ENCODE peak calls at places on chromosomes 4 and X, in five cellular contexts. One of them, this sample, is unnamed.

GRCh38 chr4:3362431-3363287 is 69.8 kb downstream of the RGS12 start:
- DNase-seq in T1000: no peak
- DNase-seq in mucosa of descending colon: no peak
- DNase-seq in hepatocyte: no peak
- DNase-seq in activated CD4-positive, CD25-positive, alpha-beta regulatory T cell: no peak
- DNase-seq in this sample: no peak

GRCh38 chrX:39438603-39439602 is 637.6 kb downstream of the MID1IP1 start:
- DNase-seq in T1000: no peak
- DNase-seq in mucosa of descending colon: no peak
- DNase-seq in hepatocyte: no peak
- DNase-seq in activated CD4-positive, CD25-positive, alpha-beta regulatory T cell: no peak
- DNase-seq in this sample: no peak

GRCh38 chr4:22522206-22522605 is 6.3 kb upstream of the ADGRA3 start:
- DNase-seq in T1000: no peak
- DNase-seq in mucosa of descending colon: no peak
- DNase-seq in hepatocyte: no peak
- DNase-seq in activated CD4-positive, CD25-positive, alpha-beta regulatory T cell: no peak
- DNase-seq in this sample: no peak

GRCh38 chr4:153934689-153935017 is 145.8 kb upstream of the SFRP2 start:
- DNase-seq in T1000: no peak
- DNase-seq in mucosa of descending colon: no peak
- DNase-seq in hepatocyte: no peak
- DNase-seq in activated CD4-positive, CD25-positive, alpha-beta regulatory T cell: no peak
- DNase-seq in this sample: no peak

GRCh38 chr4:150237110-150237852 is 159.0 kb downstream of the DCLK2 start:
- DNase-seq in T1000: no peak
- DNase-seq in mucosa of descending colon: no peak
- DNase-seq in hepatocyte: peak
- DNase-seq in activated CD4-positive, CD25-positive, alpha-beta regulatory T cell: no peak
- DNase-seq in this sample: no peak

GRCh38 chrX:13495232-13495631 is 74.2 kb upstream of the EGFL6 start:
- DNase-seq in T1000: no peak
- DNase-seq in mucosa of descending colon: no peak
- DNase-seq in hepatocyte: no peak
- DNase-seq in activated CD4-positive, CD25-positive, alpha-beta regulatory T cell: no peak
- DNase-seq in this sample: no peak

GRCh38 chr4:153987291-153987690 is 198.4 kb upstream of the SFRP2 start:
- DNase-seq in T1000: no peak
- DNase-seq in mucosa of descending colon: no peak
- DNase-seq in hepatocyte: no peak
- DNase-seq in activated CD4-positive, CD25-positive, alpha-beta regulatory T cell: no peak
- DNase-seq in this sample: no peak

GRCh38 chr4:121698119-121698732 is 1.4 kb upstream of the ANXA5 start:
- DNase-seq in T1000: no peak
- DNase-seq in mucosa of descending colon: no peak
- DNase-seq in hepatocyte: no peak
- DNase-seq in activated CD4-positive, CD25-positive, alpha-beta regulatory T cell: no peak
- DNase-seq in this sample: no peak

GRCh38 chr4:87896020-87896621 is 63.4 kb downstream of the MEPE start:
- DNase-seq in T1000: peak
- DNase-seq in mucosa of descending colon: no peak
- DNase-seq in hepatocyte: no peak
- DNase-seq in activated CD4-positive, CD25-positive, alpha-beta regulatory T cell: no peak
- DNase-seq in this sample: no peak

GRCh38 chr4:1072830-1073446 is 40.4 kb downstream of the RNF212 start:
- DNase-seq in T1000: no peak
- DNase-seq in mucosa of descending colon: peak
- DNase-seq in hepatocyte: peak
- DNase-seq in activated CD4-positive, CD25-positive, alpha-beta regulatory T cell: peak
- DNase-seq in this sample: peak

GRCh38 chr4:17189322-17189721 is 290.9 kb upstream of the LDB2 start:
- DNase-seq in T1000: no peak
- DNase-seq in mucosa of descending colon: no peak
- DNase-seq in hepatocyte: peak
- DNase-seq in activated CD4-positive, CD25-positive, alpha-beta regulatory T cell: no peak
- DNase-seq in this sample: peak

GRCh38 chr4:122249357-122249756 is 97.2 kb downstream of the BLTP1 start:
- DNase-seq in T1000: no peak
- DNase-seq in mucosa of descending colon: no peak
- DNase-seq in hepatocyte: no peak
- DNase-seq in activated CD4-positive, CD25-positive, alpha-beta regulatory T cell: no peak
- DNase-seq in this sample: no peak

GRCh38 chr4:57136281-57136680 is 26.1 kb upstream of the IGFBP7 start:
- DNase-seq in T1000: no peak
- DNase-seq in mucosa of descending colon: no peak
- DNase-seq in hepatocyte: no peak
- DNase-seq in activated CD4-positive, CD25-positive, alpha-beta regulatory T cell: no peak
- DNase-seq in this sample: no peak

GRCh38 chr4:111546881-111547280 is 598.4 kb upstream of the FAM241A start:
- DNase-seq in T1000: no peak
- DNase-seq in mucosa of descending colon: no peak
- DNase-seq in hepatocyte: no peak
- DNase-seq in activated CD4-positive, CD25-positive, alpha-beta regulatory T cell: no peak
- DNase-seq in this sample: no peak

GRCh38 chr4:105990933-105991332 is 95.7 kb downstream of the NPNT start:
- DNase-seq in T1000: peak
- DNase-seq in mucosa of descending colon: peak
- DNase-seq in hepatocyte: peak
- DNase-seq in activated CD4-positive, CD25-positive, alpha-beta regulatory T cell: no peak
- DNase-seq in this sample: peak

This sample was measured in colonic mucosa.